ENCODE peak calls at places on chromosomes 2 and 18, in six cellular contexts. One of them, this sample, is unnamed.

GRCh38 chr2:150413890-150414289 is 73.6 kb downstream of the RND3 start:
- DNase-seq in cardiac muscle cell: no peak
- DNase-seq in IMR-90: no peak
- DNase-seq in fibroblast of villous mesenchyme: no peak
- DNase-seq in psoas muscle: no peak
- DNase-seq in BE2C: no peak
- DNase-seq in this sample: no peak

GRCh38 chr18:52903858-52904257 is 563.9 kb downstream of the DCC start:
- DNase-seq in cardiac muscle cell: peak; percentile 10
- DNase-seq in IMR-90: no peak
- DNase-seq in fibroblast of villous mesenchyme: no peak
- DNase-seq in psoas muscle: no peak
- DNase-seq in BE2C: peak; percentile 23
- DNase-seq in this sample: no peak

GRCh38 chr2:44560961-44561360 is 199.2 kb downstream of the CAMKMT start:
- DNase-seq in cardiac muscle cell: peak; percentile 54
- DNase-seq in IMR-90: peak; percentile 19
- DNase-seq in fibroblast of villous mesenchyme: no peak
- DNase-seq in psoas muscle: no peak
- DNase-seq in BE2C: no peak
- DNase-seq in this sample: no peak

GRCh38 chr18:41126541-41127235 is 828.3 kb upstream of the PIK3C3 start:
- DNase-seq in cardiac muscle cell: peak; percentile 29
- DNase-seq in IMR-90: peak; percentile 84
- DNase-seq in fibroblast of villous mesenchyme: peak; percentile 4
- DNase-seq in psoas muscle: no peak
- DNase-seq in BE2C: no peak
- DNase-seq in this sample: peak; percentile 7

GRCh38 chr2:102147935-102148334 is 5.4 kb downstream of the IL1R1 start:
- DNase-seq in cardiac muscle cell: peak; percentile 88
- DNase-seq in IMR-90: peak; percentile 34
- DNase-seq in fibroblast of villous mesenchyme: peak; percentile 52
- DNase-seq in psoas muscle: no peak
- DNase-seq in BE2C: no peak
- DNase-seq in this sample: no peak

GRCh38 chr2:171319164-171319810 is 114.5 kb downstream of the METTL8 start:
- DNase-seq in cardiac muscle cell: peak; percentile 54
- DNase-seq in IMR-90: peak; percentile 68
- DNase-seq in fibroblast of villous mesenchyme: peak; percentile 30
- DNase-seq in psoas muscle: no peak
- DNase-seq in BE2C: no peak
- DNase-seq in this sample: no peak

GRCh38 chr18:44917865-44918476 is 237.3 kb downstream of the SETBP1 start:
- DNase-seq in cardiac muscle cell: no peak
- DNase-seq in IMR-90: no peak
- DNase-seq in fibroblast of villous mesenchyme: peak; percentile 15
- DNase-seq in psoas muscle: no peak
- DNase-seq in BE2C: no peak
- DNase-seq in this sample: no peak

GRCh38 chr18:45839415-45840395 is 14.2 kb downstream of the SIGLEC15 start:
- DNase-seq in cardiac muscle cell: peak; percentile 85
- DNase-seq in IMR-90: peak; percentile 80
- DNase-seq in fibroblast of villous mesenchyme: peak; percentile 76
- DNase-seq in psoas muscle: no peak
- DNase-seq in BE2C: no peak
- DNase-seq in this sample: no peak

GRCh38 chr2:209160800-209161588 is 262.9 kb upstream of the MAP2 start:
- DNase-seq in cardiac muscle cell: no peak
- DNase-seq in IMR-90: no peak
- DNase-seq in fibroblast of villous mesenchyme: no peak
- DNase-seq in psoas muscle: no peak
- DNase-seq in BE2C: no peak
- DNase-seq in this sample: no peak

GRCh38 chr2:7907041-7907440 is 774.8 kb upstream of the ID2 start:
- DNase-seq in cardiac muscle cell: no peak
- DNase-seq in IMR-90: no peak
- DNase-seq in fibroblast of villous mesenchyme: no peak
- DNase-seq in psoas muscle: no peak
- DNase-seq in BE2C: no peak
- DNase-seq in this sample: no peak

GRCh38 chr2:191976436-191976835 is 129.5 kb upstream of the CAVIN2 start:
- DNase-seq in cardiac muscle cell: peak; percentile 76
- DNase-seq in IMR-90: peak; percentile 75
- DNase-seq in fibroblast of villous mesenchyme: peak; percentile 20
- DNase-seq in psoas muscle: no peak
- DNase-seq in BE2C: no peak
- DNase-seq in this sample: peak; percentile 25

GRCh38 chr2:181243319-181243718 is 213.9 kb upstream of the ITGA4 start:
- DNase-seq in cardiac muscle cell: no peak
- DNase-seq in IMR-90: no peak
- DNase-seq in fibroblast of villous mesenchyme: no peak
- DNase-seq in psoas muscle: no peak
- DNase-seq in BE2C: no peak
- DNase-seq in this sample: no peak

GRCh38 chr2:46732127-46732526 is 183.5 kb downstream of the MCFD2 start:
- DNase-seq in cardiac muscle cell: no peak
- DNase-seq in IMR-90: no peak
- DNase-seq in fibroblast of villous mesenchyme: no peak
- DNase-seq in psoas muscle: no peak
- DNase-seq in BE2C: no peak
- DNase-seq in this sample: no peak

GRCh38 chr2:187150667-187151066 is 297.4 kb downstream of the CALCRL start:
- DNase-seq in cardiac muscle cell: peak; percentile 29
- DNase-seq in IMR-90: peak; percentile 16
- DNase-seq in fibroblast of villous mesenchyme: peak; percentile 56
- DNase-seq in psoas muscle: no peak
- DNase-seq in BE2C: no peak
- DNase-seq in this sample: no peak

GRCh38 chr2:223122706-223123265 is 70.8 kb downstream of the KCNE4 start:
- DNase-seq in cardiac muscle cell: no peak
- DNase-seq in IMR-90: no peak
- DNase-seq in fibroblast of villous mesenchyme: no peak
- DNase-seq in psoas muscle: no peak
- DNase-seq in BE2C: no peak
- DNase-seq in this sample: no peak

GRCh38 chr2:27960237-27960912 is 69.8 kb downstream of the BABAM2 start:
- DNase-seq in cardiac muscle cell: peak; percentile 92
- DNase-seq in IMR-90: peak; percentile 93
- DNase-seq in fibroblast of villous mesenchyme: peak; percentile 78
- DNase-seq in psoas muscle: no peak
- DNase-seq in BE2C: no peak
- DNase-seq in this sample: peak; percentile 62

GRCh38 chr2:112805542-112805941 is 21.2 kb upstream of the IL1A start:
- DNase-seq in cardiac muscle cell: no peak
- DNase-seq in IMR-90: no peak
- DNase-seq in fibroblast of villous mesenchyme: no peak
- DNase-seq in psoas muscle: no peak
- DNase-seq in BE2C: no peak
- DNase-seq in this sample: no peak

GRCh38 chr2:161166538-161167409 is 6.5 kb downstream of the TANK start:
- DNase-seq in cardiac muscle cell: no peak
- DNase-seq in IMR-90: peak; percentile 35
- DNase-seq in fibroblast of villous mesenchyme: no peak
- DNase-seq in psoas muscle: no peak
- DNase-seq in BE2C: no peak
- DNase-seq in this sample: peak; percentile 69

GRCh38 chr2:144455979-144456378 is 63.9 kb downstream of the ZEB2 start:
- DNase-seq in cardiac muscle cell: no peak
- DNase-seq in IMR-90: no peak
- DNase-seq in fibroblast of villous mesenchyme: no peak
- DNase-seq in psoas muscle: no peak
- DNase-seq in BE2C: no peak
- DNase-seq in this sample: no peak

GRCh38 chr2:150472122-150472899 is 15.2 kb downstream of the RND3 start:
- DNase-seq in cardiac muscle cell: peak; percentile 70
- DNase-seq in IMR-90: peak; percentile 87
- DNase-seq in fibroblast of villous mesenchyme: peak; percentile 87
- DNase-seq in psoas muscle: peak; percentile 61
- DNase-seq in BE2C: no peak
- DNase-seq in this sample: no peak

GRCh38 chr2:53567073-53567472 is 200.5 kb upstream of the CHAC2 start:
- DNase-seq in cardiac muscle cell: no peak
- DNase-seq in IMR-90: no peak
- DNase-seq in fibroblast of villous mesenchyme: no peak
- DNase-seq in psoas muscle: no peak
- DNase-seq in BE2C: no peak
- DNase-seq in this sample: no peak

GRCh38 chr2:127081826-127082633 is 24.9 kb downstream of the BIN1 start:
- DNase-seq in cardiac muscle cell: peak; percentile 74
- DNase-seq in IMR-90: peak; percentile 11
- DNase-seq in fibroblast of villous mesenchyme: peak; percentile 71
- DNase-seq in psoas muscle: peak; percentile 88
- DNase-seq in BE2C: no peak
- DNase-seq in this sample: no peak

GRCh38 chr2:239588451-239589269 is 187.8 kb upstream of the HDAC4 start:
- DNase-seq in cardiac muscle cell: no peak
- DNase-seq in IMR-90: no peak
- DNase-seq in fibroblast of villous mesenchyme: no peak
- DNase-seq in psoas muscle: peak; percentile 36
- DNase-seq in BE2C: peak; percentile 4
- DNase-seq in this sample: no peak

GRCh38 chr18:76594966-76595365 is 99.9 kb upstream of the ZNF516 start:
- DNase-seq in cardiac muscle cell: no peak
- DNase-seq in IMR-90: no peak
- DNase-seq in fibroblast of villous mesenchyme: no peak
- DNase-seq in psoas muscle: no peak
- DNase-seq in BE2C: no peak
- DNase-seq in this sample: no peak

GRCh38 chr2:226655871-226656270 is 143.7 kb downstream of the IRS1 start:
- DNase-seq in cardiac muscle cell: no peak
- DNase-seq in IMR-90: peak; percentile 60
- DNase-seq in fibroblast of villous mesenchyme: peak; percentile 88
- DNase-seq in psoas muscle: no peak
- DNase-seq in BE2C: no peak
- DNase-seq in this sample: no peak

GRCh38 chr2:64632855-64633819 is 20.6 kb downstream of the SERTAD2 start:
- DNase-seq in cardiac muscle cell: peak; percentile 53
- DNase-seq in IMR-90: peak; percentile 76
- DNase-seq in fibroblast of villous mesenchyme: peak; percentile 87
- DNase-seq in psoas muscle: no peak
- DNase-seq in BE2C: no peak
- DNase-seq in this sample: no peak

GRCh38 chr2:69577467-69578200 is 65.9 kb downstream of the AAK1 start:
- DNase-seq in cardiac muscle cell: peak; percentile 33
- DNase-seq in IMR-90: no peak
- DNase-seq in fibroblast of villous mesenchyme: peak; percentile 50
- DNase-seq in psoas muscle: peak; percentile 49
- DNase-seq in BE2C: no peak
- DNase-seq in this sample: no peak

GRCh38 chr2:16150456-16151280 is 210.3 kb downstream of the MYCN start:
- DNase-seq in cardiac muscle cell: no peak
- DNase-seq in IMR-90: no peak
- DNase-seq in fibroblast of villous mesenchyme: no peak
- DNase-seq in psoas muscle: no peak
- DNase-seq in BE2C: peak; percentile 94
- DNase-seq in this sample: no peak

GRCh38 chr2:238596571-238597551 is 170.1 kb downstream of the ASB1 start:
- DNase-seq in cardiac muscle cell: peak; percentile 94
- DNase-seq in IMR-90: peak; percentile 71
- DNase-seq in fibroblast of villous mesenchyme: peak; percentile 81
- DNase-seq in psoas muscle: peak; percentile 85
- DNase-seq in BE2C: no peak
- DNase-seq in this sample: peak; percentile 94

GRCh38 chr2:133568172-133568571 is at the start of gene NCKAP5:
- DNase-seq in cardiac muscle cell: peak; percentile 47
- DNase-seq in IMR-90: peak; percentile 82
- DNase-seq in fibroblast of villous mesenchyme: peak; percentile 61
- DNase-seq in psoas muscle: peak; percentile 44
- DNase-seq in BE2C: no peak
- DNase-seq in this sample: no peak

DNA sequence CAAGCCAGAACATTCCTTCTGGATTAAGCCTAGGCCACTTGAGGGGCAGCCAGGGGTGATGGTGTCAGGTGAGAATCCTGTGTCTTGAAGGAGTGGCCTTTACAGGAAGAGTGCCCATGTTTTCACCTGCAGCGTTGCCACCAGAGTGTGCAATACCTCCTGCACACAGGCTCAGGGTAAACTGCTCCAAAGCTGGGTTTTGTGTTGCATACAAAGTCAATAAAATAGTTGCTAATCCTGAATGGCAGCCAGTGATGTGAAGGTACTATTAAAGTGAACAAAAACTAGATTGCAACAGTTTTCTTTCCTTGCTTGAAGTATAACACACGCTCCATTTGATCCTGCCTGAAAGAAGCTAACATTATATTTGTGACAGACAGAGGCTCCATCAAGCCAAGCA is 64.4 kb upstream of the NRP2 start:
- DNase-seq in cardiac muscle cell: no peak
- DNase-seq in IMR-90: no peak
- DNase-seq in fibroblast of villous mesenchyme: no peak
- DNase-seq in psoas muscle: no peak
- DNase-seq in BE2C: no peak
- DNase-seq in this sample: no peak
- TF ChIP-seq CTCF in cardiac muscle cell: no peak
- TF ChIP-seq CTCF in IMR-90: no peak
- TF ChIP-seq CTCF in fibroblast of villous mesenchyme: no peak
- TF ChIP-seq CTCF in psoas muscle: no peak
- TF ChIP-seq CTCF in BE2C: no peak
- TF ChIP-seq CTCF in this sample: no peak

GRCh38 chr18:8706981-8707940 is 1.9 kb downstream of the MTCL1 start:
- DNase-seq in cardiac muscle cell: peak; percentile 69
- DNase-seq in IMR-90: peak; percentile 73
- DNase-seq in fibroblast of villous mesenchyme: peak; percentile 84
- DNase-seq in psoas muscle: peak; percentile 56
- DNase-seq in BE2C: peak; percentile 50
- DNase-seq in this sample: no peak
- H3K4me3 ChIP-seq in cardiac muscle cell: peak overlapping the region; percentile 58
- H3K4me3 ChIP-seq in IMR-90: peak overlapping the region; percentile 93
- H3K4me3 ChIP-seq in fibroblast of villous mesenchyme: peak overlapping the region; percentile 78
- H3K4me3 ChIP-seq in psoas muscle: peak overlapping the region; percentile 85
- H3K4me3 ChIP-seq in BE2C: peak overlapping the region; percentile 71
- H3K4me3 ChIP-seq in this sample: peak overlapping the region; percentile 79

GRCh38 chr2:140891614-140892212 is 1239.1 kb downstream of the LRP1B start:
- DNase-seq in cardiac muscle cell: no peak
- DNase-seq in IMR-90: no peak
- DNase-seq in fibroblast of villous mesenchyme: no peak
- DNase-seq in psoas muscle: no peak
- DNase-seq in BE2C: no peak
- DNase-seq in this sample: no peak
- TF ChIP-seq CTCF in cardiac muscle cell: no peak
- TF ChIP-seq CTCF in IMR-90: no peak
- TF ChIP-seq CTCF in fibroblast of villous mesenchyme: no peak
- TF ChIP-seq CTCF in psoas muscle: no peak
- TF ChIP-seq CTCF in BE2C: peak; percentile 34
- TF ChIP-seq CTCF in this sample: peak; percentile 46

DNA sequence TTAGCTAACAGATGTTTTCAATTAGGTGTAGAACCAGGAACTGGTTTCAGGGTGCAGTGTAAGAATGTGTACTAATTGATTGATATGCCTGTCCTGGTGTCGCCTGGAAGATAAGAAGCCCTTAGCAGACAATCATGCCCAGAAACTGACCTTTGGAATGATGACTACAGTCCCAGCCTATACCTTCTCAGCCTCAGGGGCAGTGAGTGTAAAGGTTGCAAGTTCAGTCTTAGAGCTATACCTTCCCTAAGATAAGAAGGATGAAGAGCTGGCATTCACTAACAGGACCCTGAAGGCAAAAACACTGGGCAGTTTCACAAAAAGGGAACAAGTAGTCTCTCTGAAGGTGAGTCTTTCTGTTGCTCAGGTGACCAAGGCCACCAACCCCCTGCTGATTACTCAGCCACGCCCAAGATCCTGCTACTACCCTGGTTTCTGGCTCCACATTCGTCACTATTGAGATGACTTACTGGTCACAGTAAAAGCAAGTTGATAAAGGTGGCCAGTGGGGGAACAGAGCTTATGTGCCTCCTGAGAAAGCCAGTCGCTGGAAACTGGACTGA is 71.4 kb downstream of the SPATS2L start:
- DNase-seq in cardiac muscle cell: no peak
- DNase-seq in IMR-90: no peak
- DNase-seq in fibroblast of villous mesenchyme: no peak
- DNase-seq in psoas muscle: no peak
- DNase-seq in BE2C: no peak
- DNase-seq in this sample: no peak
- H3K4me3 ChIP-seq in cardiac muscle cell: no peak overlapping the region
- H3K4me3 ChIP-seq in IMR-90: no peak overlapping the region
- H3K4me3 ChIP-seq in fibroblast of villous mesenchyme: no peak overlapping the region
- H3K4me3 ChIP-seq in psoas muscle: no peak overlapping the region
- H3K4me3 ChIP-seq in BE2C: no peak overlapping the region
- H3K4me3 ChIP-seq in this sample: peak overlapping the region; percentile 44